ENCODE peak calls at places on chromosomes 2 and 18, in ten cellular contexts. D is pancreas; W is uterus; F is CD8-positive, alpha-beta T cell; L is transverse colon; Q is heart right ventricle; T is lower lobe of right lung; Y is A549; B is cardiac muscle cell; M is brain microvascular endothelial cell. P is an unnamed sample.

GRCh38 chr2:240561325-240561971 is 1.3 kb downstream of the DUSP28 start:
- DNase-seq in L (peak; percentile 26), W (no peak), D (no peak), Y (no peak), T (no peak), F (no peak), B (peak; percentile 66), M (peak; percentile 51), Q (no peak), P (no peak)

GRCh38 chr18:27473359-27473758 is 288.3 kb upstream of the CHST9 start:
- DNase-seq in F (no peak), W (no peak), D (no peak), Q (no peak), L (no peak), B (no peak), Y (no peak), M (no peak), T (no peak), P (no peak)

GRCh38 chr2:146123714-146124113 is 1603.8 kb upstream of the ZEB2 start:
- DNase-seq in L (no peak), B (peak; percentile 8), F (no peak), D (no peak), Y (no peak), W (no peak), Q (no peak), M (peak; percentile 25), T (no peak), P (no peak)

GRCh38 chr2:179965291-179965690 is 41.8 kb downstream of the CWC22 start:
- DNase-seq in L (no peak), D (no peak), B (no peak), M (no peak), F (no peak), Y (no peak), Q (no peak), W (no peak), T (no peak), P (no peak)

GRCh38 chr2:226440119-226440917 is 359.3 kb downstream of the IRS1 start:
- DNase-seq in W (no peak), L (no peak), M (no peak), D (no peak), Y (no peak), T (no peak), Q (no peak), F (no peak), B (peak; percentile 47), P (no peak)

GRCh38 chr2:199457147-199458016 is at the start of gene SATB2:
- DNase-seq in Q (no peak), M (peak; percentile 37), Y (peak; percentile 25), B (peak; percentile 34), L (peak; percentile 62), W (no peak), T (peak; percentile 49), D (peak; percentile 70), F (no peak), P (no peak)

GRCh38 chr18:38956068-38956467 is 1390.5 kb upstream of the CELF4 start:
- DNase-seq in D (no peak), T (no peak), Q (no peak), M (no peak), Y (no peak), L (no peak), F (no peak), W (no peak), B (no peak), P (no peak)

GRCh38 chr2:107407974-107408373 is 418.7 kb upstream of the RGPD4 start:
- DNase-seq in Y (no peak), T (no peak), M (no peak), W (no peak), D (no peak), Q (no peak), L (no peak), B (no peak), F (no peak), P (no peak)

GRCh38 chr2:187654535-187654934 is 100.3 kb upstream of the TFPI start:
- DNase-seq in Q (peak; percentile 17), T (no peak), B (no peak), D (no peak), M (no peak), L (no peak), F (no peak), Y (no peak), W (no peak), P (no peak)

GRCh38 chr2:20444113-20444992 is 2.5 kb upstream of the RHOB start:
- DNase-seq in D (no peak), F (no peak), T (no peak), B (peak; percentile 68), M (peak; percentile 40), L (peak; percentile 18), W (peak; percentile 69), Y (no peak), Q (peak; percentile 56), P (no peak)

GRCh38 chr2:64644240-64645013 is 9.3 kb downstream of the SERTAD2 start:
- DNase-seq in B (peak; percentile 84), L (peak; percentile 72), Y (peak; percentile 91), T (peak; percentile 87), M (peak; percentile 78), Q (peak; percentile 87), F (no peak), W (peak; percentile 84), D (no peak), P (no peak)

GRCh38 chr2:54429811-54430600 is 26.1 kb upstream of the SPTBN1 start:
- DNase-seq in L (no peak), D (no peak), Q (no peak), W (no peak), M (no peak), F (no peak), T (no peak), Y (no peak), B (no peak), P (no peak)

GRCh38 chr18:22108674-22109073 is 60.7 kb upstream of the GATA6 start:
- DNase-seq in B (peak; percentile 29), D (no peak), Y (no peak), T (no peak), F (no peak), Q (no peak), M (no peak), L (no peak), W (no peak), P (no peak)

GRCh38 chr2:36439084-36439483 is 83.5 kb downstream of the CRIM1 start:
- DNase-seq in T (no peak), F (no peak), L (no peak), Y (no peak), D (no peak), M (no peak), B (no peak), W (no peak), Q (no peak), P (no peak)

GRCh38 chr2:36441816-36442215 is 86.2 kb downstream of the CRIM1 start:
- DNase-seq in Y (no peak), L (no peak), W (peak; percentile 31), M (no peak), T (no peak), B (peak; percentile 82), Q (no peak), D (no peak), F (no peak), P (no peak)

GRCh38 chr2:36441065-36441625 is 85.6 kb downstream of the CRIM1 start:
- DNase-seq in M (no peak), W (no peak), Y (no peak), B (no peak), D (no peak), L (no peak), Q (no peak), F (no peak), T (no peak), P (no peak)

GRCh38 chr2:36433311-36434217 is 78.0 kb downstream of the CRIM1 start:
- DNase-seq in F (no peak), Y (no peak), Q (peak; percentile 35), B (peak; percentile 80), M (peak; percentile 63), T (no peak), W (peak; percentile 51), D (no peak), L (peak; percentile 25), P (no peak)

GRCh38 chr2:36438454-36438977 is 82.9 kb downstream of the CRIM1 start:
- DNase-seq in Q (no peak), W (no peak), Y (peak; percentile 84), F (no peak), D (no peak), L (no peak), M (peak; percentile 99), T (no peak), B (peak; percentile 94), P (no peak)
- H3K27ac ChIP-seq in Q (peak overlapping the region; percentile 10), W (peak overlapping the region; percentile 61), Y (peak overlapping the region; percentile 80), F (no peak overlapping the region), D (no peak overlapping the region), L (peak overlapping the region; percentile 36), M (peak overlapping the region; percentile 86), T (no peak overlapping the region), B (no peak overlapping the region), P (peak overlapping the region; percentile 87)

GRCh38 chr18:62187543-62188378 is 706 bp downstream of the RELCH start:
- DNase-seq in Q (peak; percentile 12), B (peak; percentile 27), T (peak; percentile 63), Y (no peak), F (no peak), D (peak; percentile 67), L (peak; percentile 47), M (no peak), W (peak; percentile 17), P (no peak)
- TF ChIP-seq CTCF in Q (no peak), B (no peak), T (no peak), Y (no peak), F (no peak), D (no peak), L (peak; percentile 19), M (peak; percentile 27), W (no peak), P (peak; percentile 7)

GRCh38 chr18:10270160-10270571 is 184.3 kb upstream of the APCDD1 start:
- DNase-seq in B (peak; percentile 89), T (no peak), Y (no peak), W (peak; percentile 61), F (no peak), L (no peak), D (no peak), M (peak; percentile 53), Q (peak; percentile 63), P (no peak)
- H3K27ac ChIP-seq in B (no peak overlapping the region), T (peak overlapping the region; percentile 31), Y (no peak overlapping the region), W (peak overlapping the region; percentile 71), F (no peak overlapping the region), L (no peak overlapping the region), D (peak overlapping the region; percentile 61), M (no peak overlapping the region), Q (peak overlapping the region; percentile 62), P (peak overlapping the region; percentile 41)

DNA sequence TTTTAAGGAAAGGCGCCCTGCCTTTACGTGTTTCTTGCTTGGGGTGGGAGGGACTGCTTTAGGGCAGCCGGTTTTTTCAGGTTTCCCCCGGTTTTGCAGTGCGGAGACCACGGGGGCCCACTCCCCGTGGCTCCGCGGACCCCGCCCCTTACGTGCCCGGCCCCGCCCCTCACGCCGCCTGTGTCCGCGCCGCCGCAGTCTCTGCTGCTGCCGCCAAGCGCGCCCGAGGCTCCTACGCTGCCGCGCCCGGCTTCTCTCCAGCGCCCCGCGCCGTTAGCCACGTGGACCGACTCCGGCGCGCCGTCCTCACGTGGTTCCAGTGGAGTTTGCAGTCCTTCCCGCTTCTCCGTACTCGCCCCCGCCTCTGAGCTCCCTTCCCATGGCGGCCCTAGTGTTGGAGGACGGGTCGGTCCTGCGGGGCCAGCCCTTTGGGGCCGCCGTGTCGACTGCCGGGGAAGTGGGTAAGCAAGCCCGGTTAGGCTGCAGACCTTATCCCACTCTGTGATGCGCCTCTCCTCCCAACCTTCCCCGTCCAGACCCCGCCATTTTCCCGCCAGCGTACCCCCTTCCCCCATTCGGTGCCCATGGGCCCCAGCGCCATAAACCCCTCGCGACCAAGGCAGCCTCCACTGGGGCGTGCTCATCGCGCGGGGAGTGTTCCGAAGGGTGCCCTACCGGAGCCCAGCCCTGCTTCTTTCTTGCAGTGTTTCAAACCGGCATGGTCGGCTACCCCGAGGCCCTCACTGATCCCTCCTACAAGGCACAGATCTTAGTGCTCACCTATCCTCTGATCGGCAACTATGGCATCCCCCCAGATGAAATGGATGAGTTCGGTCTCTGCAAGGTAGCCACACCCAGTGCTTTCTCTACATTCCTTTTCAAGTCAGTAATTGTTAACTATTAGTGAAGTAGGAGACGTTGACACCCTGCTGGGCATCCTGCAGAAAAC is at the start of gene CAD:
- DNase-seq in Q (peak; percentile 80), Y (peak; percentile 84), W (peak; percentile 78), D (peak; percentile 94), M (peak; percentile 77), T (peak; percentile 93), B (peak; percentile 89), F (peak; percentile 69), L (peak; percentile 90), P (peak; percentile 46)
- TF ChIP-seq CTCF in Q (peak; percentile 36), Y (no peak), W (peak; percentile 42), D (no peak), M (peak; percentile 7), T (peak; percentile 39), B (peak; percentile 21), F (no peak), L (peak; percentile 54), P (peak; percentile 46)